ENCODE peak calls at places on chromosomes 7 and 10, in eight cellular contexts. Q is K562, Z is endothelial cell of umbilical vein, X is HCT116, W is A549, F is HepG2, L is H1, N is GM12878. M is an unnamed sample.

GRCh38 chr7:89914673-89915072 is 239.6 kb upstream of the STEAP1 start:
- DNase-seq in Q (no peak), Z (no peak), X (no peak), W (no peak), F (no peak), L (no peak), N (no peak), M (no peak)

GRCh38 chr10:124474502-124475070 is 13.0 kb downstream of the LHPP start:
- DNase-seq in Q (no peak), Z (no peak), X (no peak), W (no peak), F (no peak), L (no peak), N (no peak), M (no peak)

GRCh38 chr10:34598972-34599371 is 216.1 kb downstream of the PARD3 start:
- DNase-seq in Q (no peak), Z (no peak), X (no peak), W (no peak), F (no peak), L (no peak), N (no peak), M (no peak)

GRCh38 chr7:8303904-8304528 is 42.0 kb upstream of the ICA1 start:
- DNase-seq in Q (peak), Z (no peak), X (peak), W (peak), F (no peak), L (no peak), N (no peak), M (no peak)

GRCh38 chr10:26214538-26215461 is 1.8 kb upstream of the GAD2 start:
- DNase-seq in Q (no peak), Z (no peak), X (no peak), W (no peak), F (no peak), L (peak), N (no peak), M (no peak)

GRCh38 chr10:60203993-60204618 is 185.6 kb downstream of the ANK3 start:
- DNase-seq in Q (peak), Z (peak), X (peak), W (peak), F (peak), L (no peak), N (no peak), M (peak)

GRCh38 chr10:91799580-91799975 is 1.4 kb downstream of the TNKS2 start:
- DNase-seq in Q (no peak), Z (no peak), X (no peak), W (no peak), F (no peak), L (no peak), N (no peak), M (no peak)

GRCh38 chr10:99880071-99880835 is 97.8 kb downstream of the ABCC2 start:
- DNase-seq in Q (no peak), Z (peak), X (no peak), W (no peak), F (no peak), L (no peak), N (no peak), M (no peak)

GRCh38 chr7:17646181-17646956 is 293.9 kb downstream of the SNX13 start:
- DNase-seq in Q (no peak), Z (peak), X (no peak), W (peak), F (no peak), L (no peak), N (no peak), M (peak)

GRCh38 chr10:943334-944033 is 12.0 kb upstream of the LARP4B start:
- DNase-seq in Q (no peak), Z (no peak), X (no peak), W (no peak), F (no peak), L (no peak), N (no peak), M (no peak)

GRCh38 chr10:114413398-114413797 is 9.1 kb upstream of the AFAP1L2 start:
- DNase-seq in Q (no peak), Z (no peak), X (peak), W (peak), F (no peak), L (no peak), N (no peak), M (peak)

GRCh38 chr10:78829570-78829969 is 239.2 kb upstream of the ZMIZ1 start:
- DNase-seq in Q (no peak), Z (no peak), X (no peak), W (no peak), F (no peak), L (no peak), N (no peak), M (no peak)

GRCh38 chr7:134549366-134549765 is 456 bp downstream of the AKR1B15 start:
- DNase-seq in Q (no peak), Z (no peak), X (no peak), W (no peak), F (no peak), L (no peak), N (no peak), M (no peak)

GRCh38 chr7:15602236-15602635 is 40.4 kb upstream of the AGMO start:
- DNase-seq in Q (no peak), Z (peak), X (no peak), W (no peak), F (no peak), L (no peak), N (no peak), M (no peak)

GRCh38 chr10:88932539-88933256 is 19.9 kb downstream of the ACTA2 start:
- DNase-seq in Q (peak), Z (peak), X (peak), W (peak), F (peak), L (peak), N (no peak), M (peak)

GRCh38 chr10:132294561-132295320 is 13.0 kb downstream of the STK32C start:
- DNase-seq in Q (peak), Z (no peak), X (no peak), W (no peak), F (no peak), L (peak), N (no peak), M (peak)

GRCh38 chr7:33392143-33392542 is 262.8 kb downstream of the BBS9 start:
- DNase-seq in Q (no peak), Z (no peak), X (no peak), W (no peak), F (no peak), L (no peak), N (no peak), M (no peak)

GRCh38 chr7:29987821-29988317 is 1.7 kb downstream of the SCRN1 start:
- DNase-seq in Q (no peak), Z (peak), X (peak), W (peak), F (peak), L (no peak), N (no peak), M (no peak)

GRCh38 chr7:29990931-29991330 is 1.3 kb upstream of the SCRN1 start:
- DNase-seq in Q (no peak), Z (no peak), X (no peak), W (no peak), F (peak), L (no peak), N (no peak), M (no peak)

GRCh38 chr7:29987083-29987482 is 2.5 kb downstream of the SCRN1 start:
- DNase-seq in Q (no peak), Z (peak), X (no peak), W (peak), F (peak), L (no peak), N (no peak), M (no peak)

GRCh38 chr7:29989257-29989995 is at the start of gene SCRN1:
- DNase-seq in Q (no peak), Z (peak), X (no peak), W (peak), F (peak), L (peak), N (no peak), M (peak)

DNA sequence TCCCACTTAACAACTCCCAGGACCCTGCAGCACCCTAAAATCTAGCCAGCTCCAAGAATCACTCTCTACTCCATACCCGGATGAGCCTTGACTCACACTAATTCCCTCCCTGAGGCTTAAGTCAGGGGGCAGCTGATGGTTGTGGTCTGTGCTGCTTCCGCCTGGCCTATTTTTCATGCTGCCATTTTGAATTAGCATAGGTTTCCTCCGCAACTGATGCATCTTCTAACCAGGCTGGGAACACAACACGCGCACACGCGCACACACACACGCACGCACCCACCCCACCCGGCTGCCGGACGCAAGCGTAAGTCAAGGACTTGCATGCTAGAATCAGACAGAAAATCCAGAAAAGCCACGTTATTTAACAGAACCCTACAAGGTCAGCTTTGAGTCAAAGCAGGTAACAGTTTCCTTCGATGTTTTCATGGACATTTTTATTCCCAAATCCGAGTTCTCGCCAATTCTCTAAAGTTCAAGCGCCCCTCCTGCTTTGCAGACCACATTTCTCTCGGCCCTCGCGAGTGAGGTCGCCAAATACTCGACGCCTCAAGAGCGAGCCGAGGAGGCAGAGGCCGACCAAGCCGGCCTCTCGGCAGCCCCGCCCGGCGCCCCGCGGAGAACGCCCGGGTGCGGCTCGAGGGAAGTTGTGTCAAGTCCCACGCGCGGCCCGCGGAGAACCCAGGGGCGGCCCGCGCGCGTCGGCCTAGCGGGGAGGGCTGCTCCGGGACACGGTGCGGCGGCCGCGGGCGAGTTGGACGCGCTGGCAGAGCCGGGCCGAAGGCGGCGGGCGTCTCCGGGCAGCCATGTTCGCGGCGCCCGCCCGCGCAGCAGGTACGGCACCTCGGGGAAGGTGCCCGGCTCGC is 977 bp downstream of the SCRN1 start:
- DNase-seq in Q (no peak), Z (peak), X (peak), W (peak), F (peak), L (peak), N (peak), M (no peak)
- TF ChIP-seq POLR2A in Q (no peak), Z (no peak), X (no peak), W (no peak), F (peak), L (no peak), N (peak), M (no peak)

GRCh38 chr7:44043902-44044301 is 600 bp upstream of the DBNL start:
- DNase-seq in Q (peak), Z (no peak), X (no peak), W (no peak), F (no peak), L (no peak), N (no peak), M (no peak)

GRCh38 chr7:44048031-44048795 is 3.7 kb downstream of the DBNL start:
- DNase-seq in Q (no peak), Z (no peak), X (no peak), W (no peak), F (no peak), L (no peak), N (no peak), M (no peak)

GRCh38 chr7:44044315-44045225 is at the start of gene DBNL:
- DNase-seq in Q (peak), Z (peak), X (peak), W (peak), F (peak), L (peak), N (peak), M (peak)

GRCh38 chr7:44045226-44046014 is 918 bp downstream of the DBNL start:
- DNase-seq in Q (peak), Z (no peak), X (no peak), W (no peak), F (no peak), L (no peak), N (no peak), M (peak)

GRCh38 chr7:44046321-44047061 is 2.0 kb downstream of the DBNL start:
- DNase-seq in Q (peak), Z (no peak), X (no peak), W (no peak), F (no peak), L (no peak), N (peak), M (peak)
- TF ChIP-seq MAX in Q (no peak), Z (no peak), X (no peak), W (no peak), F (no peak), L (no peak), N (no peak), M (no peak)

GRCh38 chr7:93053209-93053945 is 64.4 kb downstream of the SAMD9 start:
- DNase-seq in Q (peak), Z (no peak), X (no peak), W (no peak), F (no peak), L (no peak), N (no peak), M (no peak)

GRCh38 chr7:93055543-93056107 is 62.2 kb downstream of the SAMD9 start:
- DNase-seq in Q (peak), Z (peak), X (no peak), W (peak), F (peak), L (no peak), N (no peak), M (peak)

GRCh38 chr7:93051660-93052059 is 66.1 kb downstream of the SAMD9 start:
- DNase-seq in Q (no peak), Z (no peak), X (no peak), W (no peak), F (no peak), L (no peak), N (no peak), M (no peak)

GRCh38 chr7:93054975-93055374 is 62.8 kb downstream of the SAMD9 start:
- DNase-seq in Q (no peak), Z (no peak), X (no peak), W (no peak), F (no peak), L (no peak), N (no peak), M (no peak)

GRCh38 chr7:93053946-93054943 is 63.5 kb downstream of the SAMD9 start:
- DNase-seq in Q (no peak), Z (no peak), X (no peak), W (no peak), F (no peak), L (no peak), N (no peak), M (no peak)
- H3K4me3 ChIP-seq in Q (no peak), Z (no peak), X (no peak), W (no peak), F (no peak), L (no peak), N (no peak), M (no peak)

DNA sequence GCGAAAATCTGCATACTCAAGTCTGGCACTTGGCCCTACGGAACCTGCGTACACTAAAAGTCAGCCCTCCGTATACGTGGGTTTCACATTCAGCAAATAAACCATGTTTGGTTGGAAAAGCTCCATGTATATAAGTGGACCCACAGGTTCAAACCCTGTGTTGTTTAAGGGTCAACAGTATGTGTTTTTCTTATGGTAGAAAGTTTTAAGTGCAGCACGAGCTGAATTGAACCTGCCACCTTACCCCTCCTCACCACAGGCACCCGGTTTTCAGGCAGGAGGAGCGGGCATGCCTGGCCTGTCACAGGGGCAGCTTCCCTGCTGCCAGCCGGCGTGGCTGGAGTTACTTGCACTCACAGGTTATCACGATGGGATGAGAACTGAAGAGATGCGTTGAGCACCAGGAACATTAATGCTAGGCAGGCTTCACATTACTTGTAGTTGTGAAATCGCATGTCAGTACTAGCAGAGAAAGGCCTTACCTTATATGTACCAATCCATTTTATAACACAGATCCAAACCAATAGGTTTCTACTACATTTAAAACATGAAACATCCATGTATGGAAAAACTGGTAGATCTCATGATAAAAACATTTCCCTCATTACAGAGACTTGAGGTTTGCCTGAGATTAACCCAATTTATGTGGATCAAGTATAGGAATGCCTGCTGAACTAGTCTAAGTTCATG is 12.9 kb downstream of the INSIG1 start:
- DNase-seq in Q (peak), Z (no peak), X (no peak), W (no peak), F (no peak), L (no peak), N (no peak), M (no peak)
- TF ChIP-seq POLR2A in Q (no peak), Z (no peak), X (no peak), W (no peak), F (no peak), L (no peak), N (peak), M (no peak)

DNA sequence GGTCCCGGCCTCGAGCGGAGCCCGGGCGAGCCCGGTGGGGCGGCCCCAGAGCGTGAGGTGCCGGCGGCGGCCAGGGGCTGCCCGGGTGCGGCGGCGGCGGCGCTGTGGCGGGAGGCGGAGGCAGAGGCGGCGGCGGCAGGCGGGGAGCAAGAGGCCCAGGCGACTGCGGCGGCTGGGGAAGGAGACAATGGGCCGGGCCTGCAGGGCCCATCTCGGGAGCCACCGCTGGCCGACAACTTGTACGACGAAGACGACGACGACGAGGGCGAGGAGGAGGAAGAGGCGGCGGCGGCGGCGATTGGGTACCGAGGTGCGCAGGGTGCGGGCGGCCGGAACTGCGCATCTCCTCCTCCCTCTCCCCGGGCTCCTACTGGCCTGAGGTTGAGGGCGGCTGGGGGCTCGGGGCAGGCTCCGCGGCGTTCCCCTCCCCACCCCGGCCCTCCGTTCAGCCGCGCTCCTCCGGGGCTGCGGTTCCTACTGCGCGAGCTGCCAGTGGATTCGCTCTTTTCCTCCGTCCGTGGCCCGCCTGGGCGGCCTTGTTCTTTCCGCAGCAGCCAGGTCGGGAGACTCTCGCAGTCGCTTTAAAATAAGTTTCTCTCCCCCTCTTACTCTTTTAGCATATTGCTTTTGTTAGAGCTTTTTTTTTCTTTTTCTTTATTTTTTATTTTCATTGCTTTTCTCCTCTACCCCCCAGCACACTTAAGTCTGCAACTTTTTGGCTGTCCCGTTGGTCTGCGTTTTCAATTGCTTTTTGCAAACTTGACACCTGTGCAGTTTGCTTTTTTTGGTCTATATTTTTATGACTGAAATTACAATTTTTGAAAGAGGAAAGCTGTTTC is 605 bp downstream of the SIRT1 start:
- DNase-seq in Q (peak), Z (peak), X (peak), W (peak), F (peak), L (peak), N (peak), M (peak)
- TF ChIP-seq MAX in Q (peak), Z (no peak), X (peak), W (no peak), F (no peak), L (peak), N (no peak), M (peak)

DNA sequence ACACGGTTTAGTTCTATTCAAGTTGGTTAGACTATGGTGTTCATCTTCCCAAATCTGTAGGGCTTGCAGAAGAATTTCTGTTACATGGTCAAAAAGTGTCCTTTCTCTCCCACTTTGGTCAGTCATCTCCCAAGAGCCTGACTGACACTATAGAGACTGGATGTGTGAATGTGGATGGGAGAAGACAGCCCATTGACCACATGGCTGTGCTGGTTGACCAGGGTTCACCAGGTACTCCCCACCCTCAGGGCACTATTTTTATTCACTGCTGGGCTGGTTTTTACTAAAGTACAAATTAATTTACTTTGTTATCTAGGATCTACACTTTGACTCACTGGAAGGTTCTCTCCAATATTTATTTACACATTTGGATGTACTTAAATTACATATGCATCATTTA is 2.3 kb downstream of the ZNF804B start:
- DNase-seq in Q (no peak), Z (no peak), X (no peak), W (no peak), F (no peak), L (no peak), N (no peak), M (no peak)
- H3K4me3 ChIP-seq in Q (no peak), Z (no peak), X (no peak), W (no peak), F (no peak), L (no peak), N (no peak), M (no peak)